ENCODE peak calls at places on chromosome X, in four cellular contexts. Q is PC-3, B is hepatocyte, K is SK-N-SH. F is an unnamed sample. For H3K9me2, the result is how much of the 10 kb centered on the place peaks cover.

GRCh38 chrX:15761564-15762191 is 23.6 kb downstream of the CA5B start:
- DNase-seq in B (peak), Q (peak), K (peak), F (peak)

GRCh38 chrX:131728295-131729145 is 184.6 kb downstream of the OR13H1 start:
- DNase-seq in B (no peak), Q (no peak), K (peak), F (peak)

GRCh38 chrX:153055827-153056748 is at the start of gene PNMA3:
- DNase-seq in K (peak), Q (no peak), B (peak), F (no peak)

GRCh38 chrX:99469439-99469838 is 940.6 kb downstream of the PCDH19 start:
- DNase-seq in B (no peak), K (no peak), Q (no peak), F (no peak)

GRCh38 chrX:42832764-42833549 is 55.0 kb upstream of the PPP1R2C start:
- DNase-seq in Q (no peak), K (no peak), B (peak), F (no peak)

GRCh38 chrX:119655125-119655524 is 37.8 kb downstream of the SEPTIN6 start:
- DNase-seq in K (peak), B (peak), Q (peak), F (no peak)

GRCh38 chrX:42273387-42273786 is 350.0 kb upstream of the CASK start:
- DNase-seq in Q (no peak), B (no peak), K (no peak), F (no peak)

GRCh38 chrX:40734956-40735317 is 405 bp downstream of the MED14 start:
- DNase-seq in B (peak), Q (no peak), K (no peak), F (peak)

GRCh38 chrX:57104921-57105398 is 16.4 kb downstream of the SPIN2B start:
- DNase-seq in K (no peak), Q (no peak), B (no peak), F (no peak)

GRCh38 chrX:47815901-47816845 is 20.5 kb upstream of the ZNF81 start:
- DNase-seq in K (no peak), Q (no peak), B (no peak), F (no peak)

GRCh38 chrX:70434352-70434866 is 10.2 kb upstream of the DLG3 start:
- DNase-seq in B (peak), Q (peak), K (peak), F (peak)

GRCh38 chrX:97168646-97169045 is 284.9 kb downstream of the RPA4 start:
- DNase-seq in B (no peak), Q (no peak), K (no peak), F (no peak)

GRCh38 chrX:10755477-10756334 is 135.3 kb upstream of the MID1 start:
- DNase-seq in Q (no peak), K (no peak), B (peak), F (no peak)

GRCh38 chrX:44157293-44157692 is 184.1 kb upstream of the NDP start:
- DNase-seq in B (no peak), K (no peak), Q (no peak), F (no peak)

GRCh38 chrX:129115104-129115503 is 408.2 kb downstream of the SMARCA1 start:
- DNase-seq in B (peak), Q (peak), K (peak), F (peak)

GRCh38 chrX:149825424-149825823 is 43.7 kb downstream of the MAGEA9 start:
- DNase-seq in Q (peak), K (peak), B (no peak), F (peak)

GRCh38 chrX:519741-520140 is 110.8 kb upstream of the SHOX start:
- DNase-seq in Q (no peak), B (no peak), K (no peak), F (no peak)

GRCh38 chrX:121106484-121107235 is 59.2 kb downstream of the GLUD2 start:
- DNase-seq in K (no peak), Q (no peak), B (no peak), F (no peak)

GRCh38 chrX:151458824-151459223 is 61.8 kb downstream of the VMA21 start:
- DNase-seq in B (peak), K (no peak), Q (no peak), F (no peak)

GRCh38 chrX:56319165-56319564 is 87.0 kb downstream of the KLF8 start:
- DNase-seq in K (no peak), Q (no peak), B (no peak), F (no peak)

GRCh38 chrX:13092455-13092941 is 48.1 kb upstream of the FAM9C start:
- DNase-seq in Q (no peak), K (no peak), B (no peak), F (no peak)

GRCh38 chrX:131677655-131678628 is 134.1 kb downstream of the OR13H1 start:
- DNase-seq in K (peak), Q (peak), B (peak), F (peak)

GRCh38 chrX:115337735-115338134 is 48.2 kb downstream of the LUZP4 start:
- DNase-seq in B (no peak), Q (no peak), K (no peak), F (no peak)

GRCh38 chrX:23548164-23548563 is 119.1 kb upstream of the PRDX4 start:
- DNase-seq in B (no peak), K (no peak), Q (peak), F (no peak)

GRCh38 chrX:3451566-3451965 is 105.1 kb upstream of the MXRA5 start:
- DNase-seq in K (no peak), Q (no peak), B (no peak), F (no peak)

GRCh38 chrX:110412971-110413726 is 54.5 kb downstream of the RTL9 start:
- DNase-seq in K (peak), B (peak), Q (peak), F (peak)

DNA sequence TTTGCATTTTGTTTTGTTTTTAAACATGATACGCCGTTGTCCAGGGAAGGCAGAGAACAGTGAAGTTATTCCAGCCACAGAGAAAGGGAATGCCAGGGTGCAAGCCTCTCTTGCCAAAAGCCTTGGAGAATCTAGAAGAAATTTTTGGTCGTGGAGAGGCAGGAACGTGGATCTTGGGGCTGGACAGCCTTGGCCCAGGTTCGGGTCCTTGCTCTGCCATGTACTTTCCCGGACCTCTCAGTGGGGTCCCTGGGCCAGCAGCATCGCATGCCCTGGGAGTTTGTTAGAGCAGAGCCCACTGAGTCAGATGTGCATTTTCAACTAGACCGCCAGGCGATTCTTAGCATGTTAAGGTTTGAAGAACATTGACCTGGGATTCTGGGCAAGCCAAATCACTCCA is 18.6 kb downstream of the FAM9A start:
- DNase-seq in B (no peak), K (no peak), Q (no peak), F (no peak)
- H3K9me2 ChIP-seq in B (under half), K (under half), Q (under half), F (under half)

DNA sequence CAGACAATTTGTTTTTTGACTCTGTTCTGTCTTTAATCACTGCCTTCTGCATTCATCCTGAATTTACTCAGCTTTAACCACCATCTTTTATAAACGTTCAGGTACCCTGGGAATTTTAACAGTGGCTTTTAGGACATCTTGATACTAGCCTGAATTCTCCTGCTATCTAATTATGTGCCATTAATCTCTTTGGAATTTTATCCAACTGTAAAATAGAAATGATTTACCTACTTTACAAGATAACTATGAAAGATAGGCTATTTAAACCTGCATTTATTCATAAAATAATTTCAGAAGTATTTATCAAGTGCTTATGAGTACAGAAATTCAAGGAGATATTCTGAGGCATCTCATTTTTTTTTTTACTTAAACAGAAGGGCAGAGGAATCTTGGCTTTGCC is 146.5 kb upstream of the PLAC1 start:
- DNase-seq in Q (no peak), B (no peak), K (no peak), F (no peak)
- H2AFZ ChIP-seq in Q (no peak), B (no peak), K (no peak), F (no peak)

DNA sequence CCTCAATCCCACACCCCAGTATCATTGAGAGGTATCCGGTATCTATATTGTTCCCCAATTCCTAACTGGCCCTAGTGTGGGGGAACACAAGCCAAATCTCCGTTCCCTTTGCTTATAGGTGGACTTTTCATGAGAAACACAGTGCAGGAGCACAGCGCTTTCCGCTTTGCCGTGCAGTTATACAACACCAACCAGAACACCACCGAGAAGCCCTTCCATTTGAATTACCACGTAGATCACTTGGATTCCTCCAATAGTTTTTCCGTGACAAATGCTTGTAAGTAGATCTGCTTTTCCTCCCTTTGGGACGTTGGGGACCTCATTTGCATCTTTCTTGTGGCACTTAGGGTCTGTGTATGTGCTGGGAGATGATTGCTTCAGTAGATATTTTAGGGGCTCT is 1.6 kb downstream of the GRIA3 start:
- DNase-seq in K (no peak), B (no peak), Q (no peak), F (no peak)
- H3K9me2 ChIP-seq in K (under half), B (under half), Q (under half), F (under half)

GRCh38 chrX:20517565-20517964 is 250.9 kb upstream of the RPS6KA3 start:
- DNase-seq in B (no peak), Q (no peak), K (no peak), F (no peak)

GRCh38 chrX:20513185-20513584 is 246.5 kb upstream of the RPS6KA3 start:
- DNase-seq in K (no peak), B (no peak), Q (no peak), F (no peak)

GRCh38 chrX:20515841-20516461 is 249.2 kb upstream of the RPS6KA3 start:
- DNase-seq in K (no peak), Q (peak), B (peak), F (peak)

GRCh38 chrX:20511792-20512191 is 245.1 kb upstream of the RPS6KA3 start:
- DNase-seq in B (no peak), Q (no peak), K (no peak), F (no peak)

GRCh38 chrX:20514358-20514757 is 247.6 kb upstream of the RPS6KA3 start:
- DNase-seq in B (no peak), Q (peak), K (no peak), F (no peak)
- H2AFZ ChIP-seq in B (no peak), Q (no peak), K (no peak), F (no peak)

F was measured in MM.1S.